ENCODE peak calls at places on chromosomes 11 and 22, in six cellular contexts. V is NCI-H774, O is transverse colon, M is ovary, D is AG04450, C is cardiac muscle cell. P is an unnamed sample.

GRCh38 chr22:39738746-39739145 is 154.8 kb downstream of the ENTHD1 start:
- DNase-seq in V (no peak), O (no peak), M (no peak), D (peak; percentile 44), C (no peak), P (no peak)

GRCh38 chr11:75084883-75085282 is 11.8 kb downstream of the OR2AT4 start:
- DNase-seq in V (no peak), O (no peak), M (no peak), D (no peak), C (no peak), P (no peak)

GRCh38 chr22:28997342-28997741 is 64.3 kb downstream of the C22orf31 start:
- DNase-seq in V (no peak), O (no peak), M (no peak), D (no peak), C (no peak), P (no peak)

GRCh38 chr11:84719935-84720577 is 907.1 kb downstream of the DLG2 start:
- DNase-seq in V (peak; percentile 67), O (peak; percentile 7), M (peak; percentile 16), D (no peak), C (peak; percentile 54), P (no peak)

GRCh38 chr11:32374261-32374711 is 61.1 kb downstream of the WT1 start:
- DNase-seq in V (no peak), O (peak; percentile 48), M (peak; percentile 46), D (no peak), C (peak; percentile 74), P (no peak)

GRCh38 chr11:131745405-131745804 is 375.0 kb downstream of the NTM start:
- DNase-seq in V (no peak), O (no peak), M (no peak), D (no peak), C (no peak), P (no peak)

GRCh38 chr22:36360871-36361383 is 26.8 kb downstream of the MYH9 start:
- DNase-seq in V (no peak), O (no peak), M (no peak), D (peak; percentile 57), C (no peak), P (no peak)

GRCh38 chr11:125257185-125257584 is 92.6 kb downstream of the PKNOX2 start:
- DNase-seq in V (no peak), O (no peak), M (no peak), D (no peak), C (no peak), P (no peak)

GRCh38 chr22:19879651-19879995 is 24.9 kb upstream of the GNB1L start:
- DNase-seq in V (no peak), O (no peak), M (peak; percentile 19), D (no peak), C (no peak), P (peak; percentile 8)

GRCh38 chr11:118174006-118174567 is 2.4 kb downstream of the SCN2B start:
- DNase-seq in V (no peak), O (no peak), M (no peak), D (no peak), C (no peak), P (no peak)

GRCh38 chr11:125579811-125580210 is 10.5 kb downstream of the EI24 start:
- DNase-seq in V (no peak), O (no peak), M (no peak), D (no peak), C (no peak), P (no peak)

GRCh38 chr11:2816517-2816916 is 69.1 kb downstream of the CDKN1C start:
- DNase-seq in V (no peak), O (no peak), M (peak; percentile 27), D (no peak), C (no peak), P (no peak)

GRCh38 chr11:130861283-130861682 is 55.0 kb downstream of the SNX19 start:
- DNase-seq in V (no peak), O (no peak), M (no peak), D (no peak), C (no peak), P (no peak)

GRCh38 chr11:119907934-119908760 is 179.1 kb upstream of the NECTIN1 start:
- DNase-seq in V (no peak), O (peak; percentile 32), M (no peak), D (no peak), C (no peak), P (peak; percentile 57)

P was measured in left colon.